ENCODE peak calls at places on chromosomes 12 and 14, in four cellular contexts. Q is neuronal stem cell, W is H9, D is mesenchymal stem cell. F is an unnamed sample.
A peak's percentile ranks its signal among the peaks of the same experiment; 100 is the strongest.

GRCh38 chr14:96442355-96442754 is 50.4 kb downstream of the AK7 start:
- DNase-seq in W (no peak), D (no peak), Q (no peak), F (no peak)

GRCh38 chr12:107277850-107278249 is 184.5 kb upstream of the CRY1 start:
- DNase-seq in D (no peak), W (no peak), Q (no peak), F (peak; percentile 84)

GRCh38 chr12:116242740-116243139 is 34.8 kb downstream of the MED13L start:
- DNase-seq in D (no peak), W (no peak), Q (no peak), F (no peak)

GRCh38 chr12:30974746-30975500 is 48.4 kb downstream of the TSPAN11 start:
- DNase-seq in Q (no peak), W (no peak), D (no peak), F (no peak)

GRCh38 chr12:65825573-65826512 is 1.6 kb downstream of the HMGA2 start:
- DNase-seq in W (peak; percentile 58), D (peak; percentile 56), Q (peak; percentile 48), F (peak; percentile 41)

GRCh38 chr12:29164477-29165163 is 15.5 kb downstream of the FAR2 start:
- DNase-seq in Q (no peak), D (peak; percentile 94), W (no peak), F (peak; percentile 62)

GRCh38 chr12:25997401-25997973 is 39.0 kb downstream of the RASSF8 start:
- DNase-seq in Q (peak; percentile 63), D (peak; percentile 74), W (no peak), F (peak; percentile 93)

GRCh38 chr12:3740840-3741239 is 12.1 kb downstream of the CRACR2A start:
- DNase-seq in Q (no peak), W (no peak), D (no peak), F (no peak)

GRCh38 chr12:55930771-55931316 is at the start of gene DGKA:
- DNase-seq in W (peak; percentile 69), Q (no peak), D (peak; percentile 83), F (peak; percentile 85)

GRCh38 chr12:6772729-6773661 is 675 bp downstream of the LAG3 start:
- DNase-seq in W (no peak), D (no peak), Q (no peak), F (no peak)

GRCh38 chr12:76549131-76549530 is 10.4 kb downstream of the OSBPL8 start:
- DNase-seq in Q (no peak), D (no peak), W (no peak), F (peak; percentile 18)

GRCh38 chr14:76917158-76917596 is 91.0 kb downstream of the LRRC74A start:
- DNase-seq in Q (peak; percentile 51), D (peak; percentile 93), W (peak; percentile 87), F (peak; percentile 84)

GRCh38 chr14:103104654-103105511 is 10.4 kb downstream of the EXOC3L4 start:
- DNase-seq in Q (no peak), W (peak; percentile 81), D (peak; percentile 74), F (peak; percentile 50)

GRCh38 chr12:121346747-121347146 is 5.5 kb downstream of the ANAPC5 start:
- DNase-seq in W (no peak), D (no peak), Q (no peak), F (no peak)

GRCh38 chr12:96571101-96571862 is 81.9 kb downstream of the CFAP54 start:
- DNase-seq in Q (no peak), D (no peak), W (no peak), F (no peak)

GRCh38 chr12:13215056-13215455 is 18.5 kb downstream of the EMP1 start:
- DNase-seq in Q (no peak), W (no peak), D (no peak), F (no peak)

GRCh38 chr14:103528158-103528511 is 861 bp upstream of the TRMT61A start:
- DNase-seq in Q (no peak), D (peak; percentile 41), W (no peak), F (no peak)

GRCh38 chr14:96400495-96400894 is 8.6 kb downstream of the AK7 start:
- DNase-seq in D (no peak), Q (no peak), W (no peak), F (no peak)

DNA sequence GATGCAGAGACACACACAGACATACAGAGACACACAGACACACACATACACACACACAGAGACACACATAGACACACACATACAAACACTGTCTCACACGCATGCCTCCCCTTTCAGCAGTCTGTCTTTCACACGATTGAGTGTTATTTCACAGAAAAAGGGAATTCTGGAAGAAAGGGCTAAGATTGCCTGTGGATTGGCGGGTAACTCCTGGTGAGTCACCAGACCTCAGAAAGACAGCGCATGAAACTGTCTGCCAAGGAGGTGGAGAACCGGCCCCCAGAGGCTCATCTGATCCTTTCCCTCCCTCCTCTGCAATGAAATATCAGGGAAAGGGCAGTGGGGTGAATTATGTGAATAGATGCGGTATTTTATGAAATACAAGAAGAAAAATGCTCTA is 127.2 kb upstream of the GSC start:
- DNase-seq in D (no peak), W (no peak), Q (no peak), F (no peak)
- H2BK15ac ChIP-seq in D (no peak overlapping the region), W (no peak overlapping the region), Q (no peak overlapping the region), F (no peak overlapping the region)

DNA sequence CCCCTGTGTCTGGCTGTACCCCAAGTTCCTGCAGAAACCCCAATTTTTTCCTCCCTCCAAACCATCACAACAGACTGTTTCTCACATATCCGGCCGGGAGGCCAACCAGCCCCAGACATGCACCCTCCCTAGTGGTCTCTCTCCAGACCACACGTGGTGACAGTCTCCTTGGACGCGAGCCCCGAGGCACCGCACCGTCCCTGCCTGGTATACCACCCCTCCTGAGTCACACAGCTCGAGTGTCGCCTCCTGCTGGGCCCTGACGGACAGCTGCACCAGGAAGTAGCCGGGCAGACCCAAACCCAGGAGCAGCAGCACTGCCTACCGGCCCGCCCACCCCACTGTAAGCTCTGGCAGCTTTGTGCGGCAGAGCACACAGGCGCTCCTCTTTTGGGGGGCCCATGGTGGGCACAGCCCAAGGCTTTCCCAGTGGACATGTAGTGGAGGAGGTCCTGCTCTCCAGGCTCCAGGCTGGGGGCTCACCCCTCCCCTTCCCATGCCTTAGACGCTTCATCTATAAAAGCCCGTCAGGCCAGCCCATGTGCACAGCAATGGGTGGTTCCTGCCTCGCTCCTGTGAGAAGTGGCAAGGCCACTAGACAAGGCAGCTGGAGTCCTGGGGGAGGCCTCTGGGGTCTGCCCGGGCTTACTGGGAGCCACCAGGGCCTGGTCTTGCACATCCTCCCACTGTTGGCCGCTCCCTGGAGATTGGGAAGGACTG is 97.5 kb downstream of the RFLNA start:
- DNase-seq in W (peak; percentile 84), D (peak; percentile 77), Q (no peak), F (peak; percentile 45)
- H4K91ac ChIP-seq in W (no peak overlapping the region), D (peak overlapping the region; percentile 80), Q (no peak overlapping the region), F (peak overlapping the region; percentile 82)

GRCh38 chr14:24397639-24398297 is 1.0 kb upstream of the NYNRIN start:
- DNase-seq in Q (no peak), D (no peak), W (no peak), F (no peak)
- H2BK15ac ChIP-seq in Q (no peak overlapping the region), D (no peak overlapping the region), W (no peak overlapping the region), F (no peak overlapping the region)

GRCh38 chr14:35355981-35356839 is 48.3 kb downstream of the NFKBIA start:
- DNase-seq in W (no peak), D (peak; percentile 54), Q (no peak), F (peak; percentile 58)
- H4K91ac ChIP-seq in W (no peak overlapping the region), D (no peak overlapping the region), Q (no peak overlapping the region), F (no peak overlapping the region)

DNA sequence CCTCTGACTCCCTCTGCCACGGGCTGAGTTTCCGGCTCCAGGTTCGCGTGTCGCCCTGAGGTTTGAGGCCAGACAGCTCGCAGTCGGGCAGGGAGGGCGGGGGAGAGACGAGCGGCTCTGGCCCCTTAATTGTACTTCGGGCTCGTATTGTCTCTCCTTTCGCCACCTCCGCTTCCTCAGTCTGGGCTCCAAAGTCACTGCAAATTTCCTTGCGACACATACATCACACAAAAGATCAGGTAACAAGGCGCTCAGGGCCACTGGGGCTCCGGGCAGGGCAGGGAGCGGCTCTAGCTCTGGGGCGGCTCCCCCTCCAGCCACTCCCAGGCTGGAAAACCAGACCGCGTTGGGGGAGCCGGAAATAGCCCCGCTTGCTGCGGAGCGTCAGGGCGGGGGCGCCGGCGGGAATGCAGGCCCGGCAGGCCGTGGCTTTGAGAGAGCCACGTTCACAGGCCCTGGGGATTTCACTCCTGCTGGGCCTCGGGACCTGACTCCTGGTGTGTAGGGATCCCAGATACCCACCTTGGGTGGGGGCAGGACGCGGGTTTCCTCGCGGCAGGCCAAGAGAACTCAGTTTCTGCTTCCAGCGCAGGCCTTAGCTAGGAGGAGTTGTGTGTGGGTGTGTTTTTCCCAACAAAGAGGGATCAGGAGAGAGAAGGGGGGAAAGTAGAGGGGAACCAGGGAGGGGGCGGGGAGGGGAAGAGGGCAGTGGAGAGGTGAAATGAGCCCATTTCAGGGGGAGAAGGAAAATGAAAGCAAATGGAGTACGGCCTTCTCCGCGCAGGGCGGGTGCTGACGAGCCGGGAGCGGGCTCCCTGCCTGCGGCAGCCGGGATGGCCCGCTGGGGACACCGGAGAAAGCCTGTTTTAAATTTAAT is 4.4 kb upstream of the HOXC9 start:
- DNase-seq in W (peak; percentile 87), D (peak; percentile 72), Q (no peak), F (no peak)
- H2BK15ac ChIP-seq in W (no peak overlapping the region), D (peak overlapping the region; percentile 66), Q (no peak overlapping the region), F (no peak overlapping the region)

DNA sequence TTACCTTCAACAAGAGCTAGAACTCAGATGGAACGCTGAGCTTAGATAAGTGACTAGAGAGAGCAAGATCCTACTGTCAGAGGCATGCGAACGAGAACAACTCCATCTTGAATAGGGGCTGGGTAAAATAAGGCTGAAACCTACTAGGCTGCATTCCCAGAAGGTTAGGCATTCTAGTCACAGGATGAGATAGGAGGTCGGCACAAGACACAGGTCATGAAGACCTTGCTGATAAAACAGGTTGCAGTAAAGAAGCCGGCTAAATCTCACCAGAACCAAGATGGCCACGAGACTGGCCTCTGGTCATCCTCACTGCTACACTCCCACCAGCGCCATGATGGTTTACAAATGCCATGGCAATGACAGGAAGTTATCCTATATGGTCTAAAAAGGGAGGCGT is 59.6 kb upstream of the PLEKHG3 start:
- DNase-seq in Q (no peak), W (no peak), D (no peak), F (no peak)
- H4K91ac ChIP-seq in Q (no peak overlapping the region), W (no peak overlapping the region), D (no peak overlapping the region), F (peak overlapping the region; percentile 73)

GRCh38 chr12:95533985-95534384 is 17.3 kb downstream of the USP44 start:
- DNase-seq in Q (no peak), W (no peak), D (no peak), F (no peak)

GRCh38 chr12:95538002-95538401 is 13.3 kb downstream of the USP44 start:
- DNase-seq in W (no peak), Q (no peak), D (no peak), F (no peak)

GRCh38 chr12:95543305-95543704 is 8.0 kb downstream of the USP44 start:
- DNase-seq in D (no peak), Q (no peak), W (no peak), F (no peak)

GRCh38 chr12:95541436-95541835 is 9.8 kb downstream of the USP44 start:
- DNase-seq in W (no peak), D (no peak), Q (no peak), F (no peak)

GRCh38 chr12:95538656-95539055 is 12.6 kb downstream of the USP44 start:
- DNase-seq in W (no peak), Q (no peak), D (no peak), F (no peak)
- H2BK15ac ChIP-seq in W (no peak overlapping the region), Q (no peak overlapping the region), D (no peak overlapping the region), F (no peak overlapping the region)

GRCh38 chr12:47281667-47282171 is 202.0 kb upstream of the AMIGO2 start:
- DNase-seq in D (no peak), W (no peak), Q (no peak), F (peak; percentile 24)
- H4K91ac ChIP-seq in D (peak overlapping the region; percentile 34), W (no peak overlapping the region), Q (no peak overlapping the region), F (peak overlapping the region; percentile 43)

F was measured in IMR-90.